ENCODE peak calls at places on chromosome 17, in seven cellular contexts. G is stromal cell of bone marrow; D is gastrocnemius medialis; M is GM10248; X is frontal cortex; K is NCI-H2171 treated with DMSO at 0.1 percent for 48 hours; E is stimulated activated CD4-positive, alpha-beta T cell treated with anti-CD3 and anti-CD28 coated beads, Interleukin-2, amount 100 ng/mL, for 48 hours. L is an unnamed sample.

GRCh38 chr17:82848022-82848592 is 8.3 kb upstream of the ZNF750 start:
- DNase-seq in G (peak), D (no peak), M (no peak), X (no peak), K (no peak), E (no peak), L (no peak)

GRCh38 chr17:42153919-42154491 is 784 bp downstream of the RAB5C start:
- DNase-seq in G (no peak), D (no peak), M (no peak), X (no peak), K (no peak), E (no peak), L (no peak)

GRCh38 chr17:7856081-7856791 is 1.1 kb downstream of the NAA38 start:
- DNase-seq in G (no peak), D (no peak), M (no peak), X (peak), K (peak), E (no peak), L (no peak)

GRCh38 chr17:1629647-1630310 is 1.1 kb upstream of the SLC43A2 start:
- DNase-seq in G (no peak), D (peak), M (peak), X (no peak), K (peak), E (peak), L (no peak)

GRCh38 chr17:3761061-3761917 is 37.6 kb downstream of the HASPIN start:
- DNase-seq in G (no peak), D (no peak), M (no peak), X (no peak), K (no peak), E (no peak), L (no peak)

GRCh38 chr17:8865385-8865784 is 2.1 kb downstream of the PIK3R6 start:
- DNase-seq in G (no peak), D (no peak), M (no peak), X (no peak), K (no peak), E (no peak), L (no peak)

GRCh38 chr17:45371414-45372324 is 54.8 kb upstream of the MAP3K14 start:
- DNase-seq in G (peak), D (peak), M (no peak), X (peak), K (peak), E (peak), L (no peak)

GRCh38 chr17:50177983-50178834 is 12.4 kb downstream of the SGCA start:
- DNase-seq in G (peak), D (peak), M (peak), X (peak), K (peak), E (peak), L (no peak)

GRCh38 chr17:885971-886571 is 93.5 kb downstream of the NXN start:
- DNase-seq in G (no peak), D (peak), M (no peak), X (no peak), K (no peak), E (no peak), L (no peak)

GRCh38 chr17:12815642-12816141 is 26.4 kb downstream of the ARHGAP44 start:
- DNase-seq in G (no peak), D (no peak), M (peak), X (no peak), K (no peak), E (no peak), L (no peak)

GRCh38 chr17:59378621-59379194 is 47.3 kb downstream of the YPEL2 start:
- DNase-seq in G (peak), D (no peak), M (no peak), X (no peak), K (no peak), E (no peak), L (no peak)

GRCh38 chr17:57554826-57555635 is 190.1 kb downstream of the CCDC182 start:
- DNase-seq in G (no peak), D (peak), M (no peak), X (no peak), K (peak), E (no peak), L (no peak)

GRCh38 chr17:39197380-39198185 is at the start of gene CACNB1:
- DNase-seq in G (peak), D (peak), M (peak), X (peak), K (peak), E (peak), L (peak)

GRCh38 chr17:76523084-76524037 is 14.1 kb downstream of the CYGB start:
- DNase-seq in G (no peak), D (peak), M (peak), X (peak), K (peak), E (peak), L (peak)

GRCh38 chr17:80832266-80832676 is 159.4 kb upstream of the CHMP6 start:
- DNase-seq in G (peak), D (no peak), M (no peak), X (peak), K (peak), E (no peak), L (peak)

GRCh38 chr17:66123163-66123562 is 68.8 kb downstream of the CEP112 start:
- DNase-seq in G (peak), D (no peak), M (no peak), X (no peak), K (no peak), E (no peak), L (no peak)

GRCh38 chr17:519450-520212 is 167.0 kb upstream of the RPH3AL start:
- DNase-seq in G (no peak), D (no peak), M (no peak), X (no peak), K (no peak), E (no peak), L (no peak)

GRCh38 chr17:11294826-11295225 is 53.8 kb downstream of the SHISA6 start:
- DNase-seq in G (no peak), D (no peak), M (no peak), X (no peak), K (no peak), E (no peak), L (no peak)

GRCh38 chr17:73987395-73987794 is 216.1 kb upstream of the RPL38 start:
- DNase-seq in G (no peak), D (no peak), M (no peak), X (no peak), K (no peak), E (no peak), L (no peak)

GRCh38 chr17:48429156-48429555 is 858 bp downstream of the SKAP1 start:
- DNase-seq in G (no peak), D (no peak), M (no peak), X (no peak), K (no peak), E (no peak), L (no peak)

GRCh38 chr17:71251276-71251675 is 869.5 kb upstream of the SOX9 start:
- DNase-seq in G (no peak), D (no peak), M (no peak), X (no peak), K (no peak), E (no peak), L (no peak)

GRCh38 chr17:21213491-21214014 is 408 bp downstream of the TMEM11 start:
- DNase-seq in G (no peak), D (no peak), M (no peak), X (no peak), K (no peak), E (peak), L (no peak)

GRCh38 chr17:72972263-72972951 is 120.1 kb downstream of the SLC39A11 start:
- DNase-seq in G (no peak), D (no peak), M (no peak), X (no peak), K (no peak), E (no peak), L (no peak)

GRCh38 chr17:78484300-78485159 is 92.7 kb downstream of the DNAH17 start:
- DNase-seq in G (no peak), D (no peak), M (peak), X (peak), K (peak), E (peak), L (no peak)

GRCh38 chr17:28252436-28252835 is 66.6 kb upstream of the TMEM97 start:
- DNase-seq in G (peak), D (no peak), M (no peak), X (no peak), K (no peak), E (no peak), L (no peak)

GRCh38 chr17:6940186-6940649 is 55.6 kb upstream of the ALOX12 start:
- DNase-seq in G (peak), D (peak), M (no peak), X (no peak), K (no peak), E (no peak), L (no peak)

L was measured in D721Med.